ENCODE peak calls at places on chromosomes 6 and 20, in four cellular contexts. E, U, F and A are unnamed samples. For H3K79me2 and H3K36me3, the result is how much of the 10 kb centered on the place peaks cover.

GRCh38 chr6:65191412-65191811 is 515.6 kb downstream of the EYS start:
- DNase-seq in E (no peak), U (no peak), F (no peak), A (no peak)

GRCh38 chr20:15362849-15363248 is 1025.4 kb upstream of the FLRT3 start:
- DNase-seq in E (no peak), U (no peak), F (no peak), A (no peak)

GRCh38 chr6:71250050-71250689 is 38.4 kb upstream of the OGFRL1 start:
- DNase-seq in E (peak), U (peak), F (no peak), A (peak)

GRCh38 chr20:2917266-2917665 is 44.0 kb downstream of the PTPRA start:
- DNase-seq in E (no peak), U (no peak), F (no peak), A (no peak)

GRCh38 chr6:26421259-26422144 is 18.8 kb upstream of the BTN3A3 start:
- DNase-seq in E (peak), U (peak), F (peak), A (peak)

GRCh38 chr6:149431905-149432775 is 32.1 kb downstream of the SUMO4 start:
- DNase-seq in E (peak), U (peak), F (peak), A (peak)

GRCh38 chr6:170076466-170077165 is 214.3 kb downstream of the DLL1 start:
- DNase-seq in E (no peak), U (no peak), F (no peak), A (no peak)

GRCh38 chr6:91477688-91478087 is 890.8 kb upstream of the MAP3K7 start:
- DNase-seq in E (no peak), U (no peak), F (no peak), A (no peak)

GRCh38 chr6:163923658-163924411 is 509.3 kb downstream of the QKI start:
- DNase-seq in E (no peak), U (no peak), F (no peak), A (no peak)

GRCh38 chr20:3238616-3239025 is 369 bp downstream of the SLC4A11 start:
- DNase-seq in E (peak), U (peak), F (peak), A (no peak)

GRCh38 chr6:130147151-130147550 is 75.6 kb downstream of the SAMD3 start:
- DNase-seq in E (no peak), U (no peak), F (no peak), A (no peak)

GRCh38 chr6:112337209-112337638 is 9.9 kb upstream of the RFPL4B start:
- DNase-seq in E (peak), U (peak), F (peak), A (peak)

GRCh38 chr6:70282906-70283461 is 19.9 kb downstream of the COL9A1 start:
- DNase-seq in E (no peak), U (no peak), F (peak), A (no peak)

GRCh38 chr6:100230976-100231316 is 233.8 kb downstream of the SIM1 start:
- DNase-seq in E (peak), U (no peak), F (no peak), A (peak)

GRCh38 chr20:10673831-10674683 is at the start of gene JAG1:
- DNase-seq in E (peak), U (peak), F (peak), A (peak)

GRCh38 chr6:157989541-157990289 is 8.1 kb downstream of the SYNJ2 start:
- DNase-seq in E (peak), U (no peak), F (no peak), A (peak)

GRCh38 chr6:99521557-99522286 is 6.5 kb upstream of the USP45 start:
- DNase-seq in E (peak), U (no peak), F (peak), A (peak)

GRCh38 chr6:91613481-91613880 is 1026.6 kb upstream of the MAP3K7 start:
- DNase-seq in E (no peak), U (no peak), F (no peak), A (no peak)

GRCh38 chr6:15504040-15504491 is 158.8 kb downstream of the DTNBP1 start:
- DNase-seq in E (no peak), U (no peak), F (peak), A (no peak)

GRCh38 chr6:71383891-71384489 is 95.4 kb downstream of the OGFRL1 start:
- DNase-seq in E (peak), U (peak), F (peak), A (no peak)

GRCh38 chr6:13261464-13261994 is 66.8 kb downstream of the TBC1D7 start:
- DNase-seq in E (no peak), U (peak), F (no peak), A (no peak)

GRCh38 chr20:24059174-24059573 is 70.6 kb upstream of the GGTLC1 start:
- DNase-seq in E (no peak), U (no peak), F (no peak), A (no peak)

GRCh38 chr20:47356220-47356525 is 326 bp downstream of the ZMYND8 start:
- DNase-seq in E (no peak), U (no peak), F (no peak), A (no peak)
- H3K4me3 ChIP-seq in E (peak), U (peak), F (peak), A (no peak)

GRCh38 chr6:119311514-119312142 is 37.9 kb downstream of the MAN1A1 start:
- DNase-seq in E (no peak), U (no peak), F (peak), A (no peak)

GRCh38 chr6:119308994-119309657 is 40.4 kb downstream of the MAN1A1 start:
- DNase-seq in E (no peak), U (no peak), F (no peak), A (no peak)

GRCh38 chr6:119312875-119313338 is 36.7 kb downstream of the MAN1A1 start:
- DNase-seq in E (no peak), U (no peak), F (no peak), A (no peak)

GRCh38 chr6:119312441-119312840 is 37.1 kb downstream of the MAN1A1 start:
- DNase-seq in E (no peak), U (no peak), F (no peak), A (no peak)

GRCh38 chr6:119310486-119311036 is 39.0 kb downstream of the MAN1A1 start:
- DNase-seq in E (no peak), U (no peak), F (no peak), A (no peak)
- H3K79me2 ChIP-seq in E (under half), U (half or more), F (under half), A (under half)

GRCh38 chr6:154829970-154830369 is 96.8 kb downstream of the SCAF8 start:
- DNase-seq in E (no peak), U (no peak), F (no peak), A (no peak)

GRCh38 chr6:154835307-154835706 is 102.1 kb downstream of the SCAF8 start:
- DNase-seq in E (no peak), U (no peak), F (no peak), A (no peak)

GRCh38 chr6:154830771-154831170 is 97.6 kb downstream of the SCAF8 start:
- DNase-seq in E (no peak), U (no peak), F (no peak), A (no peak)
- H3K36me3 ChIP-seq in E (under half), U (half or more), F (under half), A (under half)

GRCh38 chr6:107116328-107116892 is 1.1 kb upstream of the BEND3 start:
- DNase-seq in E (no peak), U (peak), F (peak), A (no peak)
- H3K4me3 ChIP-seq in E (peak), U (peak), F (peak), A (peak)

GRCh38 chr20:25527949-25528348 is 57.4 kb downstream of the NINL start:
- DNase-seq in E (no peak), U (no peak), F (no peak), A (no peak)

GRCh38 chr20:25525857-25526256 is 59.5 kb downstream of the NINL start:
- DNase-seq in E (peak), U (no peak), F (no peak), A (peak)

GRCh38 chr20:25525295-25525694 is 60.0 kb downstream of the NINL start:
- DNase-seq in E (no peak), U (no peak), F (no peak), A (no peak)

GRCh38 chr20:25529295-25529951 is 55.9 kb downstream of the NINL start:
- DNase-seq in E (no peak), U (no peak), F (no peak), A (no peak)

DNA sequence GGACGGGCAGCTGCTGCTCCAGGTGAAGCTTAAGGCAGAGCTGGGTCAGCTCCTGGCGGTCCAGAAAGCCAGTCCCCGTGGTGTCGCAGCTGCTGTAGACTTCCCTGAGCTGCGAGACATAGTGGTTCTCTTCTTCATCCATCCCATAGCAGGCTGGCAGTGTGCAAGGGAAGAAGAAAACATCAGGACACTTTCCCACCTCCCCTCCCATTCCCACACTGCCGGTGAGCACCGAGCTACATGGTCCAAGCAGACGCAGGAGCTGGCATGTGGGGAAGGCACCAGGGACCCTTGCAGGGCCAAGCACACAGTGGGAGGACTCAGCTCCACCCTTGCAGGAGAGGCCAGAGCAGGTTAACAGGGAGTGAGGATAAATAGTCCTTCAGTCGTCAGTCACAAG is 58.9 kb downstream of the NINL start:
- DNase-seq in E (no peak), U (no peak), F (no peak), A (no peak)
- H3K79me2 ChIP-seq in E (under half), U (under half), F (under half), A (under half)

DNA sequence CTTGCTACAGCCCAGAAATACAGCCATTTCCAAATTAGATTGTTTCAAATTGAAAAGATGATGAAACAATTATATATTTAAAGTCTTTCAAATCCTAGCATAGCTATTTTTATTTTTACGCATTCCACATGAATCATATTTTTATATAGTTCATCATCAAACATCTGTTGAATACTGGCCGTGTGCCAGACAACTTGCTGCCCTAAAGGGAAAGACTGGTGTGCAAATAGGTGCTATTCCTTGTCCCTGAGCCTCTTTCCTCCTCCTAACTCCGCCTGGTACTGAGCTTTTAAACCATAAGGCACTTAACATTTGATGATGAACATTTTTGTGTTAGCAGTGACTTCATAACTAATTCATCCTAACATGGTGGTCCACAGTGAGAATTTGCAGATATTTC is 18.7 kb upstream of the PLCG1 start:
- DNase-seq in E (no peak), U (no peak), F (no peak), A (no peak)
- H3K36me3 ChIP-seq in E (under half), U (half or more), F (under half), A (half or more)

GRCh38 chr6:21185849-21186478 is 407.6 kb upstream of the SOX4 start:
- DNase-seq in E (no peak), U (no peak), F (peak), A (no peak)

GRCh38 chr6:21180155-21180554 is 413.4 kb upstream of the SOX4 start:
- DNase-seq in E (no peak), U (no peak), F (no peak), A (no peak)

GRCh38 chr6:21181866-21182265 is 411.7 kb upstream of the SOX4 start:
- DNase-seq in E (no peak), U (no peak), F (no peak), A (no peak)

GRCh38 chr6:21176197-21176596 is 417.4 kb upstream of the SOX4 start:
- DNase-seq in E (peak), U (no peak), F (no peak), A (peak)

GRCh38 chr6:21180800-21181337 is 412.7 kb upstream of the SOX4 start:
- DNase-seq in E (no peak), U (no peak), F (no peak), A (no peak)
- H3K4me3 ChIP-seq in E (no peak), U (no peak), F (no peak), A (no peak)

GRCh38 chr6:135181333-135182119 is 418 bp downstream of the MYB start:
- DNase-seq in E (peak), U (peak), F (peak), A (no peak)
- H3K79me2 ChIP-seq in E (under half), U (under half), F (under half), A (under half)